ENCODE peak calls at places on chromosomes 4 and X, in eight cellular contexts. One of them, this sample, is unnamed.

GRCh38 chr4:152415980-152416379 is 119.9 kb downstream of the FBXW7 start:
- DNase-seq in astrocyte: peak; percentile 61
- DNase-seq in frontal cortex: no peak
- DNase-seq in GM12892: no peak
- DNase-seq in GDM1: no peak
- DNase-seq in SIG-M5: no peak
- DNase-seq in non-pigmented ciliary epithelial cell: peak; percentile 15
- DNase-seq in NCI-H2081: no peak
- DNase-seq in this sample: peak; percentile 57

GRCh38 chr4:185421366-185422124 is 4.2 kb downstream of the UFSP2 start:
- DNase-seq in astrocyte: peak; percentile 87
- DNase-seq in frontal cortex: no peak
- DNase-seq in GM12892: no peak
- DNase-seq in GDM1: no peak
- DNase-seq in SIG-M5: no peak
- DNase-seq in non-pigmented ciliary epithelial cell: peak; percentile 47
- DNase-seq in NCI-H2081: no peak
- DNase-seq in this sample: peak; percentile 75

GRCh38 chrX:154460326-154460725 is 2.2 kb downstream of the PLXNA3 start:
- DNase-seq in astrocyte: no peak
- DNase-seq in frontal cortex: no peak
- DNase-seq in GM12892: no peak
- DNase-seq in GDM1: no peak
- DNase-seq in SIG-M5: no peak
- DNase-seq in non-pigmented ciliary epithelial cell: no peak
- DNase-seq in NCI-H2081: no peak
- DNase-seq in this sample: no peak

GRCh38 chr4:87965501-87965975 is 10.0 kb upstream of the SPP1 start:
- DNase-seq in astrocyte: no peak
- DNase-seq in frontal cortex: no peak
- DNase-seq in GM12892: no peak
- DNase-seq in GDM1: no peak
- DNase-seq in SIG-M5: no peak
- DNase-seq in non-pigmented ciliary epithelial cell: no peak
- DNase-seq in NCI-H2081: no peak
- DNase-seq in this sample: no peak

GRCh38 chr4:119683518-119683917 is 54.9 kb upstream of the PDE5A start:
- DNase-seq in astrocyte: peak; percentile 85
- DNase-seq in frontal cortex: no peak
- DNase-seq in GM12892: no peak
- DNase-seq in GDM1: no peak
- DNase-seq in SIG-M5: no peak
- DNase-seq in non-pigmented ciliary epithelial cell: no peak
- DNase-seq in NCI-H2081: no peak
- DNase-seq in this sample: peak; percentile 32

GRCh38 chr4:129326810-129327209 is 230.9 kb downstream of the C4orf33 start:
- DNase-seq in astrocyte: no peak
- DNase-seq in frontal cortex: no peak
- DNase-seq in GM12892: no peak
- DNase-seq in GDM1: no peak
- DNase-seq in SIG-M5: no peak
- DNase-seq in non-pigmented ciliary epithelial cell: no peak
- DNase-seq in NCI-H2081: peak; percentile 4
- DNase-seq in this sample: no peak

GRCh38 chr4:112840061-112840460 is 203.1 kb downstream of the LARP7 start:
- DNase-seq in astrocyte: peak; percentile 36
- DNase-seq in frontal cortex: no peak
- DNase-seq in GM12892: no peak
- DNase-seq in GDM1: no peak
- DNase-seq in SIG-M5: no peak
- DNase-seq in non-pigmented ciliary epithelial cell: peak; percentile 42
- DNase-seq in NCI-H2081: no peak
- DNase-seq in this sample: no peak

GRCh38 chr4:109332926-109333464 is 30.5 kb upstream of the COL25A1 start:
- DNase-seq in astrocyte: no peak
- DNase-seq in frontal cortex: no peak
- DNase-seq in GM12892: peak; percentile 4
- DNase-seq in GDM1: no peak
- DNase-seq in SIG-M5: no peak
- DNase-seq in non-pigmented ciliary epithelial cell: no peak
- DNase-seq in NCI-H2081: no peak
- DNase-seq in this sample: peak; percentile 10

GRCh38 chrX:22534643-22535042 is 261.9 kb downstream of the CBLL2 start:
- DNase-seq in astrocyte: peak; percentile 86
- DNase-seq in frontal cortex: no peak
- DNase-seq in GM12892: no peak
- DNase-seq in GDM1: no peak
- DNase-seq in SIG-M5: no peak
- DNase-seq in non-pigmented ciliary epithelial cell: peak; percentile 62
- DNase-seq in NCI-H2081: no peak
- DNase-seq in this sample: no peak

This sample was measured in cardiac muscle cell.